ENCODE peak calls at places on chromosomes 5 and 9, in six cellular contexts. W, D, V, I, G and A are unnamed samples.

GRCh38 chr5:180080670-180081280 is 9.2 kb upstream of the RNF130 start:
- DNase-seq in I (no peak), V (no peak), D (no peak), G (no peak), W (no peak), A (no peak)

GRCh38 chr5:6504677-6505414 is 56.2 kb downstream of the UBE2QL1 start:
- DNase-seq in W (no peak), D (no peak), I (no peak), G (peak; percentile 91), V (no peak), A (peak; percentile 99)

GRCh38 chr9:136694163-136694864 is 7.1 kb upstream of the AGPAT2 start:
- DNase-seq in I (peak; percentile 61), D (peak; percentile 64), V (peak; percentile 81), W (peak; percentile 59), G (peak; percentile 63), A (peak; percentile 63)

GRCh38 chr5:69231281-69231680 is 3.4 kb upstream of the CDK7 start:
- DNase-seq in I (no peak), G (no peak), W (no peak), D (no peak), V (no peak), A (no peak)

GRCh38 chr9:136968333-136969127 is 8.8 kb upstream of the PTGDS start:
- DNase-seq in D (no peak), V (no peak), W (no peak), G (no peak), I (no peak), A (no peak)

GRCh38 chr9:138098908-138099791 is 221.6 kb downstream of the CACNA1B start:
- DNase-seq in G (no peak), W (no peak), D (no peak), V (no peak), I (no peak), A (no peak)

GRCh38 chr5:130520211-130520610 is 615.9 kb downstream of the CHSY3 start:
- DNase-seq in G (peak; percentile 60), I (no peak), V (no peak), D (no peak), W (peak; percentile 25), A (peak; percentile 66)

GRCh38 chr9:136222896-136223266 is 18.0 kb upstream of the LHX3 start:
- DNase-seq in G (no peak), V (no peak), I (no peak), W (no peak), D (no peak), A (no peak)

GRCh38 chr9:8868632-8869031 is 1069.1 kb upstream of the DMAC1 start:
- DNase-seq in D (no peak), I (no peak), V (no peak), G (no peak), W (peak; percentile 61), A (no peak)

GRCh38 chr9:93648181-93648580 is 71.8 kb downstream of the PHF2 start:
- DNase-seq in W (no peak), D (no peak), G (no peak), V (no peak), I (no peak), A (no peak)

GRCh38 chr9:121281614-121282291 is 13.8 kb downstream of the GSN start:
- DNase-seq in G (peak; percentile 96), V (peak; percentile 82), W (peak; percentile 40), I (peak; percentile 68), D (peak; percentile 89), A (peak; percentile 93)

GRCh38 chr5:3511774-3512173 is 83.9 kb upstream of the IRX1 start:
- DNase-seq in D (no peak), V (no peak), W (no peak), G (no peak), I (no peak), A (no peak)

GRCh38 chr9:92048924-92049625 is 66.1 kb downstream of the SPTLC1 start:
- DNase-seq in G (no peak), I (no peak), V (no peak), W (no peak), D (no peak), A (no peak)

GRCh38 chr5:82835488-82835887 is 241.7 kb downstream of the TMEM167A start:
- DNase-seq in I (no peak), V (no peak), G (no peak), W (no peak), D (no peak), A (no peak)

GRCh38 chr5:37771203-37771611 is 68.6 kb downstream of the GDNF start:
- DNase-seq in D (no peak), I (no peak), W (no peak), V (no peak), G (no peak), A (no peak)